ENCODE peak calls at places on chromosomes 11 and 22, in four cellular contexts. C is left cardiac atrium; D is fibroblast of lung; W is CD4-positive, alpha-beta T cell. J is an unnamed sample.

GRCh38 chr22:49664891-49665290 is 162.8 kb downstream of the BRD1 start:
- DNase-seq in C (no peak), D (no peak), W (no peak), J (no peak)

GRCh38 chr11:69380921-69381581 is 87.1 kb downstream of the MYEOV start:
- DNase-seq in C (no peak), D (no peak), W (no peak), J (no peak)

GRCh38 chr11:10452211-10452767 is 2.8 kb upstream of the AMPD3 start:
- DNase-seq in C (no peak), D (no peak), W (no peak), J (no peak)

GRCh38 chr11:59102259-59102765 is 4.7 kb upstream of the FAM111B start:
- DNase-seq in C (peak; percentile 50), D (peak; percentile 23), W (peak; percentile 27), J (no peak)

GRCh38 chr11:61816736-61817455 is at the start of gene FADS1:
- DNase-seq in C (peak; percentile 94), D (peak; percentile 94), W (peak; percentile 45), J (no peak)

GRCh38 chr22:39592104-39593060 is 21.8 kb downstream of the CACNA1I start:
- DNase-seq in C (no peak), D (peak; percentile 84), W (no peak), J (no peak)

GRCh38 chr11:47599821-47600377 is 5.7 kb upstream of the C1QTNF4 start:
- DNase-seq in C (no peak), D (no peak), W (no peak), J (no peak)

GRCh38 chr11:92707173-92707619 is 262.3 kb upstream of the MTNR1B start:
- DNase-seq in C (no peak), D (no peak), W (no peak), J (no peak)

GRCh38 chr11:65182258-65183170 is 786 bp downstream of the CAPN1 start:
- DNase-seq in C (no peak), D (peak; percentile 21), W (no peak), J (no peak)

GRCh38 chr11:118175600-118176399 is 639 bp downstream of the SCN2B start:
- DNase-seq in C (no peak), D (no peak), W (no peak), J (no peak)

GRCh38 chr11:44977493-44977984 is 26.9 kb upstream of the TP53I11 start:
- DNase-seq in C (no peak), D (peak; percentile 29), W (no peak), J (no peak)

GRCh38 chr11:125079151-125079877 is 16.2 kb downstream of the SLC37A2 start:
- DNase-seq in C (no peak), D (peak; percentile 76), W (no peak), J (no peak)

GRCh38 chr11:113723706-113724246 is 17.7 kb upstream of the TMPRSS5 start:
- DNase-seq in C (no peak), D (no peak), W (no peak), J (no peak)

GRCh38 chr11:112073941-112074811 is at the start of the genes NKAPD1 and PIH1D2:
- DNase-seq in C (peak; percentile 83), D (peak; percentile 86), W (peak; percentile 66), J (no peak)

GRCh38 chr11:26948881-26949280 is 45.0 kb upstream of the FIBIN start:
- DNase-seq in C (no peak), D (peak; percentile 30), W (no peak), J (no peak)

GRCh38 chr11:65868076-65868667 is 4.4 kb downstream of the EFEMP2 start:
- DNase-seq in C (peak; percentile 20), D (peak; percentile 12), W (no peak), J (no peak)

GRCh38 chr11:28874706-28875105 is 766.5 kb downstream of the METTL15 start:
- DNase-seq in C (no peak), D (no peak), W (no peak), J (no peak)

GRCh38 chr11:128503231-128503991 is 83.9 kb downstream of the ETS1 start:
- DNase-seq in C (no peak), D (peak; percentile 96), W (no peak), J (no peak)

GRCh38 chr22:26035523-26035922 is 133.7 kb upstream of the SEZ6L start:
- DNase-seq in C (no peak), D (no peak), W (no peak), J (no peak)

GRCh38 chr11:112962854-112963367 is 1.7 kb downstream of the NCAM1 start:
- DNase-seq in C (peak; percentile 73), D (peak; percentile 34), W (no peak), J (no peak)

GRCh38 chr11:130127509-130127908 is 32.1 kb upstream of the ST14 start:
- DNase-seq in C (no peak), D (no peak), W (no peak), J (no peak)

GRCh38 chr11:96054870-96055705 is 131.2 kb upstream of the MTMR2 start:
- DNase-seq in C (no peak), D (peak; percentile 60), W (no peak), J (no peak)

GRCh38 chr11:47786373-47786772 is 19.2 kb upstream of the FNBP4 start:
- DNase-seq in C (peak; percentile 69), D (peak; percentile 13), W (no peak), J (no peak)

GRCh38 chr11:119284344-119285157 is 32.4 kb downstream of the MCAM start:
- DNase-seq in C (no peak), D (peak; percentile 36), W (no peak), J (no peak)

GRCh38 chr11:107957109-107957588 is 28.9 kb downstream of the RAB39A start:
- DNase-seq in C (no peak), D (no peak), W (no peak), J (no peak)

GRCh38 chr11:66448523-66448922 is 9.9 kb upstream of the MRPL11 start:
- DNase-seq in C (no peak), D (no peak), W (no peak), J (no peak)

GRCh38 chr11:64007160-64007628 is 21.0 kb downstream of the OTUB1 start:
- DNase-seq in C (peak; percentile 55), D (peak; percentile 34), W (no peak), J (no peak)

GRCh38 chr11:61791737-61792309 is 576 bp downstream of the TMEM258 start:
- DNase-seq in C (peak; percentile 86), D (peak; percentile 91), W (no peak), J (no peak)

GRCh38 chr22:32353292-32353691 is 4.4 kb upstream of the RFPL3 start:
- DNase-seq in C (no peak), D (no peak), W (no peak), J (no peak)

J was measured in cortex of kidney.